ENCODE peak calls at places on chromosomes 2 and 18, in eight cellular contexts. A is activated T-cell treated with anti-CD3 and anti-CD28 coated beads for 1 hour, U is NT2/D1, G is AG09319, M is Daoy, Q is pancreas, H is NCI-H774, Y is GM13976. E is an unnamed sample.

GRCh38 chr2:215764441-215765048 is 248.8 kb downstream of the MREG start:
- DNase-seq in A (no peak), G (no peak), Q (no peak), Y (no peak), H (no peak), M (peak), U (no peak), E (no peak)

GRCh38 chr2:188130317-188130716 is 161.4 kb upstream of the GULP1 start:
- DNase-seq in G (no peak), H (no peak), U (no peak), Y (no peak), A (no peak), Q (no peak), M (no peak), E (no peak)

GRCh38 chr2:11483806-11484147 is 17.8 kb upstream of the E2F6 start:
- DNase-seq in H (no peak), M (no peak), Y (no peak), A (no peak), U (no peak), G (no peak), Q (no peak), E (no peak)

GRCh38 chr18:25223211-25223610 is 128.8 kb downstream of the ZNF521 start:
- DNase-seq in M (no peak), Y (no peak), A (no peak), U (no peak), Q (no peak), H (no peak), G (no peak), E (no peak)

GRCh38 chr2:10947005-10947440 is 35.3 kb downstream of the KCNF1 start:
- DNase-seq in H (no peak), U (no peak), Q (no peak), G (no peak), A (no peak), M (peak), Y (no peak), E (no peak)

GRCh38 chr2:110780461-110780860 is 48.1 kb downstream of the ACOXL start:
- DNase-seq in G (no peak), M (no peak), H (no peak), Y (no peak), U (no peak), Q (no peak), A (no peak), E (no peak)

GRCh38 chr2:63059434-63060078 is 8.9 kb downstream of the OTX1 start:
- DNase-seq in A (no peak), Q (peak), Y (peak), M (no peak), H (no peak), U (no peak), G (no peak), E (no peak)

GRCh38 chr2:196123679-196124373 is 47.6 kb downstream of the STK17B start:
- DNase-seq in U (no peak), G (no peak), A (no peak), Q (no peak), H (no peak), M (peak), Y (no peak), E (no peak)

GRCh38 chr2:219159771-219160185 is 837 bp downstream of the NHEJ1 start:
- DNase-seq in H (no peak), A (no peak), Q (no peak), Y (no peak), U (no peak), G (no peak), M (no peak), E (no peak)

GRCh38 chr2:199460101-199460671 is 2.4 kb upstream of the SATB2 start:
- DNase-seq in M (peak), G (no peak), Y (peak), Q (no peak), U (no peak), H (no peak), A (no peak), E (no peak)

GRCh38 chr2:48712151-48712550 is 43.4 kb downstream of the LHCGR start:
- DNase-seq in G (no peak), U (no peak), Q (no peak), A (no peak), H (no peak), M (no peak), Y (no peak), E (no peak)

GRCh38 chr2:38797276-38797675 is 19.3 kb downstream of the GEMIN6 start:
- DNase-seq in M (no peak), U (no peak), Q (no peak), G (no peak), Y (no peak), H (no peak), A (no peak), E (no peak)

GRCh38 chr2:13522917-13523821 is 806.4 kb downstream of the TRIB2 start:
- DNase-seq in Q (peak), U (no peak), G (no peak), A (no peak), H (no peak), M (no peak), Y (peak), E (no peak)

GRCh38 chr2:60317831-60318230 is 235.6 kb downstream of the BCL11A start:
- DNase-seq in A (no peak), M (no peak), U (no peak), Q (no peak), Y (peak), G (no peak), H (no peak), E (no peak)

GRCh38 chr2:73297586-73297985 is 4.2 kb upstream of the EGR4 start:
- DNase-seq in G (no peak), M (no peak), Y (no peak), H (no peak), U (no peak), Q (no peak), A (no peak), E (no peak)

GRCh38 chr18:23136326-23137092 is 1.2 kb downstream of the CABLES1 start:
- DNase-seq in Q (peak), Y (peak), U (no peak), M (peak), G (no peak), A (no peak), H (no peak), E (no peak)

GRCh38 chr18:678482-679182 is 21.2 kb downstream of the TYMS start:
- DNase-seq in Y (no peak), U (no peak), A (no peak), H (no peak), Q (no peak), M (no peak), G (no peak), E (no peak)

GRCh38 chr2:70431948-70432347 is 121.7 kb downstream of the TGFA start:
- DNase-seq in G (no peak), A (no peak), U (no peak), M (no peak), H (no peak), Y (no peak), Q (no peak), E (no peak)

GRCh38 chr2:25276569-25277465 is 64.9 kb downstream of the DNMT3A start:
- DNase-seq in Y (peak), A (peak), H (no peak), U (no peak), M (no peak), G (no peak), Q (peak), E (peak)

GRCh38 chr2:160606336-160606735 is 112.7 kb upstream of the RBMS1 start:
- DNase-seq in G (no peak), U (no peak), Y (no peak), M (no peak), Q (no peak), A (no peak), H (no peak), E (no peak)

GRCh38 chr2:105394951-105395611 is 3.8 kb downstream of the FHL2 start:
- DNase-seq in Y (no peak), H (no peak), G (no peak), U (no peak), A (no peak), M (no peak), Q (no peak), E (no peak)

GRCh38 chr2:121052023-121052422 is 233.0 kb downstream of the TFCP2L1 start:
- DNase-seq in A (no peak), Y (no peak), H (no peak), Q (no peak), U (no peak), G (no peak), M (no peak), E (no peak)

GRCh38 chr2:128169497-128169896 is 78.5 kb downstream of the UGGT1 start:
- DNase-seq in H (no peak), U (no peak), M (no peak), Q (no peak), A (no peak), Y (no peak), G (no peak), E (no peak)

GRCh38 chr2:177667626-177668025 is 275.1 kb downstream of the AGPS start:
- DNase-seq in Q (no peak), G (no peak), H (no peak), A (no peak), M (peak), U (no peak), Y (no peak), E (no peak)

GRCh38 chr2:75560768-75561565 is at the start of gene EVA1A:
- DNase-seq in Q (peak), Y (peak), U (peak), G (peak), A (no peak), H (peak), M (peak), E (no peak)

GRCh38 chr2:64359176-64359891 is 94.6 kb upstream of the LGALSL start:
- DNase-seq in A (no peak), Q (no peak), M (peak), U (no peak), G (no peak), Y (no peak), H (no peak), E (no peak)

GRCh38 chr2:240730506-240731326 is 39.0 kb downstream of the AQP12A start:
- DNase-seq in U (no peak), Q (no peak), H (no peak), A (no peak), Y (no peak), M (no peak), G (no peak), E (no peak)